ENCODE peak calls at places on chromosomes 1 and 21, in ten cellular contexts. Z is T-helper 17 cell; M is NCI-H1105; F is activated CD4-positive, alpha-beta memory T cell treated with anti-CD3 and anti-CD28 coated beads, Interleukin-2, amount 10 ng/mL, durations not matched to agents 7 days and 5 days; I is A172; V is NCI-H2081 treated with DMSO at 0.1 percent for 48 hours; S is activated CD4-positive, alpha-beta T cell treated with anti-CD3 and anti-CD28 coated beads, Interleukin-2, amount 50 U/mL, for 1 hour; U is progenitor cell of endocrine pancreas; T is mesendoderm; E is LHCN-M2. O is an unnamed sample.
A peak's percentile ranks its signal among the peaks of the same experiment; 100 is the strongest.

GRCh38 chr1:151416231-151416630 is 16.9 kb downstream of the PSMB4 start:
- DNase-seq in Z (no peak), M (no peak), F (no peak), I (no peak), V (no peak), S (no peak), U (no peak), T (peak; percentile 58), E (peak; percentile 66), O (no peak)

GRCh38 chr1:207822602-207823451 is 71.0 kb downstream of the CD46 start:
- DNase-seq in Z (peak; percentile 38), M (no peak), F (peak; percentile 46), I (peak; percentile 50), V (no peak), S (peak; percentile 64), U (no peak), T (peak; percentile 59), E (peak; percentile 43), O (peak; percentile 90)

GRCh38 chr1:21931171-21932093 is 5.7 kb downstream of the HSPG2 start:
- DNase-seq in Z (no peak), M (no peak), F (no peak), I (peak; percentile 67), V (no peak), S (no peak), U (no peak), T (peak; percentile 88), E (peak; percentile 93), O (peak; percentile 75)

GRCh38 chr1:102550729-102551384 is 554.1 kb upstream of the OLFM3 start:
- DNase-seq in Z (no peak), M (no peak), F (no peak), I (peak; percentile 43), V (no peak), S (no peak), U (peak; percentile 9), T (peak; percentile 92), E (peak; percentile 44), O (no peak)

GRCh38 chr1:61273861-61274260 is 191.5 kb downstream of the NFIA start:
- DNase-seq in Z (no peak), M (no peak), F (no peak), I (no peak), V (no peak), S (no peak), U (no peak), T (no peak), E (no peak), O (no peak)

GRCh38 chr21:39644069-39644468 is 31.3 kb downstream of the B3GALT5 start:
- DNase-seq in Z (no peak), M (no peak), F (no peak), I (no peak), V (no peak), S (no peak), U (no peak), T (no peak), E (no peak), O (no peak)

GRCh38 chr1:154661110-154661509 is 53.1 kb upstream of the ADAR start:
- DNase-seq in Z (no peak), M (no peak), F (no peak), I (no peak), V (no peak), S (no peak), U (no peak), T (peak; percentile 68), E (no peak), O (no peak)

GRCh38 chr1:20074725-20075171 is 4.8 kb downstream of the PLA2G5 start:
- DNase-seq in Z (no peak), M (no peak), F (no peak), I (no peak), V (no peak), S (no peak), U (no peak), T (no peak), E (no peak), O (no peak)

GRCh38 chr1:62232885-62233284 is 38.2 kb downstream of the L1TD1 start:
- DNase-seq in Z (no peak), M (no peak), F (no peak), I (no peak), V (no peak), S (no peak), U (no peak), T (no peak), E (no peak), O (no peak)

GRCh38 chr1:29436386-29436785 is 200.1 kb downstream of the PTPRU start:
- DNase-seq in Z (no peak), M (no peak), F (no peak), I (no peak), V (no peak), S (no peak), U (no peak), T (peak; percentile 51), E (no peak), O (no peak)

GRCh38 chr1:75092141-75092540 is 42.0 kb upstream of the LHX8 start:
- DNase-seq in Z (no peak), M (no peak), F (no peak), I (no peak), V (no peak), S (no peak), U (no peak), T (peak; percentile 64), E (no peak), O (peak; percentile 24)

GRCh38 chr1:1111516-1112236 is 4.2 kb downstream of the C1orf159 start:
- DNase-seq in Z (no peak), M (no peak), F (no peak), I (no peak), V (no peak), S (no peak), U (no peak), T (no peak), E (no peak), O (no peak)

GRCh38 chr1:58924016-58924565 is 140.2 kb upstream of the JUN start:
- DNase-seq in Z (no peak), M (no peak), F (no peak), I (no peak), V (no peak), S (no peak), U (no peak), T (no peak), E (no peak), O (no peak)

GRCh38 chr1:30847358-30847972 is 61.1 kb downstream of the SDC3 start:
- DNase-seq in Z (no peak), M (no peak), F (no peak), I (peak; percentile 81), V (no peak), S (no peak), U (peak; percentile 32), T (peak; percentile 90), E (no peak), O (peak; percentile 79)

GRCh38 chr1:106266786-106267185 is 789.7 kb upstream of the PRMT6 start:
- DNase-seq in Z (no peak), M (no peak), F (no peak), I (no peak), V (no peak), S (no peak), U (no peak), T (no peak), E (no peak), O (no peak)

GRCh38 chr1:232039303-232039702 is 412.7 kb downstream of the DISC1 start:
- DNase-seq in Z (no peak), M (no peak), F (no peak), I (peak; percentile 74), V (no peak), S (no peak), U (no peak), T (no peak), E (peak; percentile 40), O (no peak)

GRCh38 chr1:44276006-44276405 is 62.7 kb downstream of the DMAP1 start:
- DNase-seq in Z (no peak), M (no peak), F (no peak), I (no peak), V (no peak), S (no peak), U (no peak), T (peak; percentile 18), E (peak; percentile 43), O (no peak)

GRCh38 chr21:20882462-20883415 is 115.5 kb upstream of the NCAM2 start:
- DNase-seq in Z (no peak), M (peak; percentile 53), F (no peak), I (peak; percentile 14), V (no peak), S (no peak), U (peak; percentile 19), T (peak; percentile 64), E (peak; percentile 1), O (no peak)

O was measured in Peyer's patch.